ENCODE peak calls at places on chromosomes 1 and 21, in four cellular contexts. T, N, F and Z are unnamed samples.

GRCh38 chr1:24567792-24568388 is 12.0 kb downstream of the NCMAP start:
- DNase-seq in T (no peak), N (peak; percentile 92), F (no peak), Z (peak; percentile 77)

GRCh38 chr1:21325231-21325718 is 35.0 kb upstream of the ECE1 start:
- DNase-seq in T (no peak), N (no peak), F (no peak), Z (peak; percentile 65)

GRCh38 chr1:193402032-193402431 is 215.6 kb upstream of the B3GALT2 start:
- DNase-seq in T (no peak), N (no peak), F (no peak), Z (no peak)

GRCh38 chr1:58813361-58813760 is 29.5 kb upstream of the JUN start:
- DNase-seq in T (no peak), N (no peak), F (no peak), Z (no peak)

GRCh38 chr1:63861055-63861691 is 87.4 kb downstream of the ROR1 start:
- DNase-seq in T (no peak), N (no peak), F (no peak), Z (no peak)

GRCh38 chr1:214404571-214405213 is 123.7 kb downstream of the SMYD2 start:
- DNase-seq in T (no peak), N (no peak), F (no peak), Z (no peak)

GRCh38 chr1:41849211-41849759 is 69.4 kb downstream of the HIVEP3 start:
- DNase-seq in T (no peak), N (no peak), F (no peak), Z (no peak)

GRCh38 chr1:110638062-110638461 is 31.9 kb upstream of the KCNA2 start:
- DNase-seq in T (no peak), N (no peak), F (no peak), Z (no peak)

GRCh38 chr1:163201906-163202305 is 810 bp downstream of the RGS5 start:
- DNase-seq in T (no peak), N (no peak), F (no peak), Z (no peak)

GRCh38 chr1:217333939-217334338 is 297.0 kb downstream of the GPATCH2 start:
- DNase-seq in T (no peak), N (no peak), F (no peak), Z (no peak)

GRCh38 chr1:65949230-65949626 is 156.5 kb downstream of the PDE4B start:
- DNase-seq in T (no peak), N (no peak), F (no peak), Z (peak; percentile 82)

GRCh38 chr21:15112858-15113257 is 48.1 kb upstream of the NRIP1 start:
- DNase-seq in T (no peak), N (no peak), F (no peak), Z (no peak)

GRCh38 chr21:26954591-26955214 is 12.2 kb downstream of the ADAMTS5 start:
- DNase-seq in T (no peak), N (no peak), F (no peak), Z (no peak)

GRCh38 chr21:26961704-26962103 is 5.2 kb downstream of the ADAMTS5 start:
- DNase-seq in T (no peak), N (no peak), F (no peak), Z (peak; percentile 33)

GRCh38 chr21:26956216-26956615 is 10.7 kb downstream of the ADAMTS5 start:
- DNase-seq in T (no peak), N (no peak), F (no peak), Z (no peak)

GRCh38 chr21:26962516-26963305 is 4.2 kb downstream of the ADAMTS5 start:
- DNase-seq in T (no peak), N (no peak), F (no peak), Z (no peak)

GRCh38 chr21:26958792-26959191 is 8.1 kb downstream of the ADAMTS5 start:
- DNase-seq in T (peak; percentile 30), N (no peak), F (no peak), Z (no peak)
- H3K36me3 ChIP-seq in T (no peaks in the 10 kb centered on the region), N (no peaks in the 10 kb centered on the region), F (no peaks in the 10 kb centered on the region), Z (no peaks in the 10 kb centered on the region)

GRCh38 chr1:920506-920905 is 3.2 kb upstream of the SAMD11 start:
- DNase-seq in T (no peak), N (no peak), F (no peak), Z (no peak)
- H3K4me1 ChIP-seq in T (no peaks in the 10 kb centered on the region), N (no peaks in the 10 kb centered on the region), F (peaks cover 51% of the 10 kb centered on the region), Z (peaks cover 26% of the 10 kb centered on the region)

DNA sequence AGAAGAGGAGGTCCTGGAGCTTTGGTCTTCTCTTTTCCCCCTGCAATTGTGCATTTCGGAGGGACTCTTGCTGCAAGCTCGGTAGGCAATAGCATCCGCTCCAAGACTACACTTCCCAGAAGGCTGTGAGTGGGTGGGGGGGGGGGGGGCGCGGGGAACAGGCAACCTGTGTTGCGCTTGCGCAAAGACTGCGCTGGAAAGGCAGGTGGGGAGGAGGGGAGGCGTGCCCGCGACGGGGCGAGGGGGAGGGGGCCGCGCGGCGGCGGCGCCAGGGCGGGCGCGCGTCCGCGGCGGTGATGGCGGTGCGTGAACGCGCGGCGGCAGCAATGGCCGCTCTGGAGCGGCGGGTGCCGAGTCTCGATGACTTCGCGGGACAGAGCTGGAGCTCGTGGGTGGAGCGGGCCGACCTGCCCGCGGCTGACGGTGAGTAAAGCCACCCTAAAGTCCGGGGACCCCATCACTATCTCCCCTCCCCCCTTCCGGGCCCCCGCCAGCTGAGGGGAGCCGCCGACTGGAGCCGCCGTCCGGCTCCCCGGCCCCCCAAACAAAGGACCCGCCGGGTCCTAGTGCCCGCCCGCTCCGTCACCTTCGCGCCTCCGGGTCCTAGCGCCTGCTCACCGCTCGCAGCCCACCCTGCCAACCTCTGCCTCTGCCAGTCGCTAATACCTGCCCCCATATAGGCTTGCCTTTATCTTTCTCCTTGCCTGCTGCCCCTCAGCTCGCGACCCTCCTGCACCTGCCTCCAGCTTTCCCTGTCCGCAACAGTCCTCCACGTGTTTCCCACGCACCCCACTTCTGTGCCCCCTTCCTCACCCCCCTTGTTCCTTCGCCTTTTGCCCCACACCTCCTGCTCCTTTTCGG is at the start of gene ATXN7L2:
- DNase-seq in T (peak; percentile 93), N (peak; percentile 93), F (peak; percentile 42), Z (peak; percentile 95)
- TF ChIP-seq CTCF in T (no peak), N (no peak), F (no peak), Z (no peak)

DNA sequence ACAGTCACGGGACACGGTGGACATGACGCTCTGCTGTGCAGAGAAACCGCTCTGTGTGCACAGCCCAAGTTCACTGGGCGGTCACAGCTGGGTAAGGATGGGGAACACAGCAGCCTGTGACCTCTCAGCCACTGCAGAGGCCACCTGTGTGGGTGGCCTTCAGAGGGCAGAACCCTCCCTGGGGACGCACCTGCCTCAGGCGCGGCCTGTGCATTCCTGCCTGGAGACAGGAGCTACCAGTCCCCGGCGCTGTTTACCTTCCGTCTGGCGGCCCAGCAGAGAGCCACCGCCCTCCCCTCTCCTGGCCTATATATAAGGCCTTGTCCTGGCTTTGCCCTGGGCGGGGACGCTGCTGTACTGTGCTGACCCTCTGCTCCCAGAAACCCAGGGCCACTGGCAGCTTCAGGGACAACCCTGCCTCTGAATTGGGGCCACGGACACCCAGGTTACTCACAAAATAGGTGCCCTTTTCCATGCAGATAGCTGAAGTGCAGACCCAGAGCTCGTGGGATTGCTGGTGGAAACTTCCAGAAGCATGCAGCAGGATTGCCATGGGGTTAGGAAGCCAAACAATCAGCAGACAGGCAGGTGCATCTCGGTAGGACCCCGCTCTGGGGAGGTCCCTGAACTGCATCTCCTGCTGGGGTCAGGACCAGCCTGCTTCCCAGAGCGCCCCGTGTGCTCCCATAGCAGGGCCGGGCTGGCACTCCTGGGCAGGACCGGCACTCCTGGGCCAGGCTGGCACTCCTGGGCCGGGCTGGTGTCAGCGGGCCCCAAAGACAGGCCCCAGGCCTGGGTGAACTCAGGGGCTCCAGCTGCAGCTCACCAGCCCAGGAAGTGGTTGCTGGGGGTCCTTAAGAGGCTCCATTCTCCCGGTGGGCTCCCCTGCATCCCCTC is 83.6 kb downstream of the SIK1 start:
- DNase-seq in T (no peak), N (peak; percentile 74), F (no peak), Z (peak; percentile 89)
- H3K36me3 ChIP-seq in T (no peaks in the 10 kb centered on the region), N (no peaks in the 10 kb centered on the region), F (no peaks in the 10 kb centered on the region), Z (no peaks in the 10 kb centered on the region)

DNA sequence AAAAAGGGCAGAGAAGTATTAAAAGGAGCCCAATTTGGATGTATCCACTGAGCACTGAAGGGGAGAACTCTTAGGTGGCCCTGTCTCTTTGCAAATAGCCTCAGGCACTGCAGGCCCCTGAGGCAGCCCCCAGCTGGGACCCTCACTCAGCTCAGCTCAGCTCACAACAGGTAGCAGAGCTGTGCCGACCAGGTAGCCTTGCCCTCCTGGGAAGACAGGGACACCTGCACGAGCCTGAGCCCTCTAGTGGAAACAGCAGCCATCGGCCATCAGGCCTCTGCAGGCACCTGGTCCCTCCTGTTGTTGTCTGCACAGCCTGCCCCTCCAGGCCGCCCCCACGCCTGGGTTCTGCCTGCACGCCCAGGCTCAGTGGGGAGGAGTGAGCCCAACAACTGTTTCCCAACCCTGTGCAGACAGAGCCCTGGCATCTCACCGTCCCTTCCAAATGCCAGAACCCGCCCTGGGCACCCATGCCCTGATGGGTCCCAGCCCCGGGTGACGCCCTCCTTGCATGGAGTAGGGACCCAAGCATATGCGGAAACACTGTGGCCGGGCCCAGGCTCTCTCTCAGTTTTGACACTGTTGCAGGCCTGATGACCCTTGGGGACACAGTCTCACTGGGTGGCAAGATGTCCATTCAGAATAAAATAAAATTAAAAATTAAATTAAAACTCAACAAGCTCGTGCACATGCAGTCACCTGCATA is 60.0 kb upstream of the AJAP1 start:
- DNase-seq in T (no peak), N (no peak), F (no peak), Z (no peak)
- H3K4me1 ChIP-seq in T (no peaks in the 10 kb centered on the region), N (no peaks in the 10 kb centered on the region), F (no peaks in the 10 kb centered on the region), Z (no peaks in the 10 kb centered on the region)

GRCh38 chr1:172745014-172745413 is 86.1 kb downstream of the FASLG start:
- DNase-seq in T (no peak), N (no peak), F (no peak), Z (no peak)
- TF ChIP-seq CTCF in T (peak; percentile 64), N (peak; percentile 49), F (peak; percentile 24), Z (no peak)

DNA sequence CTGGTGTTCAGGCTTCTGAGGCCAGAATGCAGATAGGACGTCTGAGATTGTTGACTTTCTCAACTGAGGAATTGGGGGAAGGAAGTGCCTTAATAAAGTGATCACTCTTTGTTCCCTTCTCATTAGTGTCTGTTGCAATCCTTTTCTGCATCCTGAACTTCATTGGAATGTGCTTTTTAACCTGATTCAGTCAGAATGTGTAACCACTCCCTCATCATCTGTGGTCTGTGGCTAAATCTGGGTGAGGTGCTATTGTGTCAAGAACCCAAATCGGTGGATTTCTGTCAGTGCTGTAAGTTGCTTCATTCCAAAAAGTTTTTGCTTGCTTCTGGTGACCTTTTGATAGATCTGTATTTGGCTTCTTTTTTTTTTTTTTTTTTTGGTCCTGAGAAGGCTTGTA is 38.2 kb downstream of the ARID1A start:
- DNase-seq in T (no peak), N (no peak), F (no peak), Z (no peak)
- H3K36me3 ChIP-seq in T (no peaks in the 10 kb centered on the region), N (peaks cover 68% of the 10 kb centered on the region), F (peaks cover 52% of the 10 kb centered on the region), Z (no peaks in the 10 kb centered on the region)

DNA sequence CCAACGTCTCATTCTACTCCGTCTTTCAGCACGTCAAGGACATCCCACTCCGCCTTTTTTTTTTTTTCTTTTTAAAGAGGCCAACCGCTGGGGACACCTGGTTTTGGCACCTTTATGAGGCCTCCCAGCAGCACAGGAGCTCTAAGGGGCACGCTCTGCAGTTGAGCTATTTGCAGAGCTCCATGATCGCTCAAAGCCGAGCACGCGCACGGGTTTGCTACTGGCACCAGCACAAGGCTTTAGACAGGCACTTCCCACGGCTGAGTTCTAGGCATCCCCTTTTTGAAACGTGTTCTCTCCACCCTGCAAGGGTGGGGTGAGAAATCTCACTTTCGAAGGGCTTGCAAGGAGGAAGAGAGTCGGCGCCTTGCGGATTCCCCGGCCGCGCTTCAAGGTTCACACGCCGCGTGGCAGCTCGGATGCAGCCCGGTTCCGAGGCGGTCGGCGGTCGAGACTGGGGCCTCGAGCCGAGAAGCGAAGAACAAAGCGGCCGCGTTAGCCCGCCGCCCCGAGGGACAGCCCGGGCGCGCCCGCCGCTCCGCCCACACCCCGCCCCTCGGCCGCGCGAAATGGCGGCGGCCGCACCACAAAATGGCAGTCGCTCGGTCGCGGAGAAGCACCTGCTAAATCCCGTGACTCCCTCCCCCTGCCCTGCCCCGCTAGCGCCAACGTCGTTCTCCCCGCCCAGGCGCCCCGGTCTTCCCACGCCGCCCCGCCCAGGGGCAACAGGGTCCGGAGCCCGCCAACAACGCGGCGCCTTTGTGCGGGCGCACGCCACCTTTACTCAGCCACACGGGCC is 12.9 kb upstream of the SPEN start:
- DNase-seq in T (peak; percentile 90), N (peak; percentile 96), F (peak; percentile 34), Z (peak; percentile 90)
- H3K4me1 ChIP-seq in T (no peaks in the 10 kb centered on the region), N (no peaks in the 10 kb centered on the region), F (peaks cover 43% of the 10 kb centered on the region), Z (peaks cover 16% of the 10 kb centered on the region)